ENCODE peak calls at places on chromosomes 13 and 19, in ten cellular contexts. W, O, L, P, B, K, G, A, D and S are unnamed samples.

GRCh38 chr19:23698711-23699520 is 11.9 kb upstream of the ZNF675 start:
- DNase-seq in W (no peak), O (peak), L (no peak), P (no peak), B (peak), K (no peak), G (no peak), A (no peak), D (no peak), S (peak)

GRCh38 chr19:35249146-35249847 is 495 bp downstream of the LSR start:
- DNase-seq in W (no peak), O (no peak), L (no peak), P (no peak), B (no peak), K (no peak), G (peak), A (no peak), D (no peak), S (peak)

GRCh38 chr19:15299568-15300409 is 32.5 kb downstream of the BRD4 start:
- DNase-seq in W (no peak), O (no peak), L (no peak), P (no peak), B (no peak), K (no peak), G (no peak), A (no peak), D (no peak), S (no peak)

GRCh38 chr13:44899967-44900366 is 89.3 kb downstream of the NUFIP1 start:
- DNase-seq in W (no peak), O (peak), L (no peak), P (no peak), B (no peak), K (no peak), G (no peak), A (no peak), D (no peak), S (no peak)

GRCh38 chr19:23436944-23437343 is 41.7 kb upstream of the ZNF91 start:
- DNase-seq in W (no peak), O (no peak), L (no peak), P (no peak), B (peak), K (no peak), G (no peak), A (no peak), D (no peak), S (peak)

GRCh38 chr19:14528419-14529253 is 758 bp upstream of the TECR start:
- DNase-seq in W (no peak), O (no peak), L (no peak), P (no peak), B (peak), K (no peak), G (no peak), A (no peak), D (no peak), S (no peak)

GRCh38 chr19:40225440-40226305 is 816 bp downstream of the CCNP start:
- DNase-seq in W (no peak), O (no peak), L (no peak), P (no peak), B (peak), K (no peak), G (no peak), A (no peak), D (no peak), S (no peak)

GRCh38 chr13:97142452-97142851 is 79.7 kb upstream of the MBNL2 start:
- DNase-seq in W (no peak), O (no peak), L (no peak), P (no peak), B (peak), K (no peak), G (no peak), A (no peak), D (no peak), S (no peak)

GRCh38 chr13:99366075-99366987 is 59.1 kb upstream of the GPR183 start:
- DNase-seq in W (no peak), O (no peak), L (no peak), P (peak), B (no peak), K (no peak), G (peak), A (no peak), D (no peak), S (peak)

GRCh38 chr19:51188227-51188559 is 36.7 kb upstream of the CD33 start:
- DNase-seq in W (no peak), O (no peak), L (no peak), P (no peak), B (no peak), K (no peak), G (no peak), A (no peak), D (no peak), S (no peak)

GRCh38 chr19:44303976-44304568 is 753 bp downstream of the ZNF235 start:
- DNase-seq in W (no peak), O (peak), L (no peak), P (no peak), B (no peak), K (no peak), G (peak), A (no peak), D (no peak), S (peak)

GRCh38 chr13:65889368-65889767 is 1340.8 kb downstream of the PCDH9 start:
- DNase-seq in W (no peak), O (no peak), L (no peak), P (no peak), B (no peak), K (no peak), G (no peak), A (no peak), D (no peak), S (no peak)

GRCh38 chr19:13102666-13103584 is at the start of gene LYL1:
- DNase-seq in W (no peak), O (no peak), L (no peak), P (peak), B (peak), K (no peak), G (peak), A (no peak), D (no peak), S (no peak)

GRCh38 chr13:43805071-43805468 is 18.3 kb upstream of the ENOX1 start:
- DNase-seq in W (no peak), O (no peak), L (no peak), P (no peak), B (no peak), K (no peak), G (no peak), A (no peak), D (no peak), S (no peak)

GRCh38 chr19:31270897-31271568 is 78.2 kb downstream of the TSHZ3 start:
- DNase-seq in W (no peak), O (no peak), L (no peak), P (no peak), B (no peak), K (no peak), G (no peak), A (no peak), D (no peak), S (no peak)

GRCh38 chr13:26785845-26786630 is 25.5 kb upstream of the GPR12 start:
- DNase-seq in W (no peak), O (peak), L (no peak), P (peak), B (peak), K (no peak), G (no peak), A (no peak), D (no peak), S (no peak)

GRCh38 chr19:49973987-49974386 is 13.0 kb upstream of the SIGLEC11 start:
- DNase-seq in W (no peak), O (no peak), L (no peak), P (no peak), B (no peak), K (no peak), G (no peak), A (no peak), D (no peak), S (no peak)

GRCh38 chr19:15188851-15189250 is 11.9 kb downstream of the NOTCH3 start:
- DNase-seq in W (no peak), O (no peak), L (no peak), P (no peak), B (no peak), K (no peak), G (no peak), A (no peak), D (no peak), S (no peak)

GRCh38 chr19:30923096-30923495 is 426.1 kb downstream of the TSHZ3 start:
- DNase-seq in W (no peak), O (no peak), L (no peak), P (no peak), B (no peak), K (no peak), G (no peak), A (no peak), D (no peak), S (no peak)

GRCh38 chr13:111436446-111436845 is 116.0 kb downstream of the TEX29 start:
- DNase-seq in W (no peak), O (no peak), L (no peak), P (no peak), B (no peak), K (no peak), G (no peak), A (no peak), D (no peak), S (no peak)

GRCh38 chr19:50712833-50713232 is 6.8 kb downstream of the SHANK1 start:
- DNase-seq in W (no peak), O (no peak), L (no peak), P (no peak), B (no peak), K (no peak), G (no peak), A (no peak), D (no peak), S (no peak)

GRCh38 chr13:33728271-33729037 is 89.5 kb upstream of the RFC3 start:
- DNase-seq in W (no peak), O (no peak), L (no peak), P (peak), B (peak), K (no peak), G (peak), A (no peak), D (no peak), S (no peak)

GRCh38 chr19:35253316-35254286 is 4.8 kb downstream of the LSR start:
- DNase-seq in W (no peak), O (no peak), L (no peak), P (no peak), B (no peak), K (no peak), G (no peak), A (no peak), D (no peak), S (no peak)

GRCh38 chr13:35978607-35979316 is 152.4 kb downstream of the DCLK1 start:
- DNase-seq in W (no peak), O (peak), L (no peak), P (no peak), B (peak), K (no peak), G (peak), A (no peak), D (no peak), S (peak)

GRCh38 chr19:41350735-41351338 is 2.9 kb downstream of the TGFB1 start:
- DNase-seq in W (no peak), O (no peak), L (no peak), P (no peak), B (no peak), K (no peak), G (no peak), A (no peak), D (no peak), S (no peak)

GRCh38 chr19:55133639-55134444 is 15.2 kb downstream of the TNNT1 start:
- DNase-seq in W (no peak), O (no peak), L (no peak), P (no peak), B (peak), K (no peak), G (peak), A (no peak), D (no peak), S (peak)

GRCh38 chr19:30365121-30365800 is 6.9 kb upstream of the ZNF536 start:
- DNase-seq in W (no peak), O (no peak), L (no peak), P (no peak), B (no peak), K (no peak), G (no peak), A (no peak), D (no peak), S (no peak)

GRCh38 chr13:74077847-74078246 is 56.4 kb downstream of the KLF12 start:
- DNase-seq in W (no peak), O (no peak), L (no peak), P (no peak), B (no peak), K (no peak), G (no peak), A (no peak), D (no peak), S (no peak)

GRCh38 chr13:48500652-48501197 is 32.2 kb downstream of the RCBTB2 start:
- DNase-seq in W (no peak), O (no peak), L (no peak), P (peak), B (no peak), K (no peak), G (no peak), A (no peak), D (no peak), S (no peak)

GRCh38 chr19:49672131-49672919 is 4.7 kb upstream of the PRMT1 start:
- DNase-seq in W (peak), O (peak), L (no peak), P (peak), B (peak), K (peak), G (peak), A (peak), D (peak), S (peak)

GRCh38 chr13:72645521-72645920 is 81.9 kb downstream of the MZT1 start:
- DNase-seq in W (no peak), O (no peak), L (no peak), P (no peak), B (peak), K (no peak), G (no peak), A (no peak), D (no peak), S (no peak)

GRCh38 chr19:14410054-14410774 is 8.9 kb downstream of the DDX39A start:
- DNase-seq in W (no peak), O (no peak), L (no peak), P (no peak), B (no peak), K (no peak), G (peak), A (no peak), D (no peak), S (no peak)

GRCh38 chr13:110565296-110565695 is 3.8 kb upstream of the RAB20 start:
- DNase-seq in W (no peak), O (no peak), L (no peak), P (no peak), B (no peak), K (no peak), G (no peak), A (no peak), D (no peak), S (no peak)

GRCh38 chr19:46511237-46511636 is 15.6 kb upstream of the PNMA8B start:
- DNase-seq in W (no peak), O (no peak), L (no peak), P (no peak), B (no peak), K (no peak), G (no peak), A (no peak), D (no peak), S (no peak)

GRCh38 chr13:50428183-50428877 is 413.1 kb downstream of the KCNRG start:
- DNase-seq in W (no peak), O (no peak), L (no peak), P (no peak), B (no peak), K (no peak), G (no peak), A (no peak), D (no peak), S (no peak)